ENCODE peak calls at places on chromosomes 7 and 10, in eight cellular contexts. R, Q, T, W, P, Z, G and U are unnamed samples.

GRCh38 chr7:114405427-114405826 is 9.2 kb upstream of the FOXP2 start:
- DNase-seq in Z (no peak), T (no peak), R (no peak), Q (peak), W (no peak), G (no peak), P (no peak), U (peak)

GRCh38 chr10:123584419-123584775 is 81.8 kb upstream of the GPR26 start:
- DNase-seq in Q (no peak), P (no peak), W (no peak), T (peak), Z (no peak), G (no peak), R (no peak), U (no peak)

GRCh38 chr7:96120856-96121255 is 201.0 kb downstream of the SLC25A13 start:
- DNase-seq in Z (no peak), R (no peak), Q (peak), P (no peak), G (no peak), T (no peak), W (no peak), U (peak)

GRCh38 chr7:30395676-30396075 is 82.9 kb downstream of the NOD1 start:
- DNase-seq in T (no peak), W (no peak), Z (no peak), P (no peak), G (no peak), Q (no peak), R (no peak), U (no peak)

GRCh38 chr10:131174651-131175540 is 136.6 kb downstream of the TCERG1L start:
- DNase-seq in P (no peak), G (no peak), R (no peak), T (peak), Z (no peak), Q (no peak), W (no peak), U (no peak)

GRCh38 chr10:3805791-3806381 is 20.9 kb upstream of the KLF6 start:
- DNase-seq in Z (peak), R (peak), Q (peak), P (no peak), G (no peak), W (peak), T (no peak), U (peak)

GRCh38 chr10:77899690-77900089 is 26.9 kb downstream of the DLG5 start:
- DNase-seq in T (no peak), Q (no peak), W (no peak), R (no peak), P (no peak), G (no peak), Z (no peak), U (no peak)

GRCh38 chr7:51689547-51689946 is 372.9 kb upstream of the COBL start:
- DNase-seq in W (no peak), T (no peak), G (no peak), Z (no peak), P (no peak), R (no peak), Q (no peak), U (no peak)

GRCh38 chr10:132507956-132508490 is 29.6 kb upstream of the INPP5A start:
- DNase-seq in R (no peak), P (peak), Q (no peak), G (no peak), T (peak), Z (no peak), W (no peak), U (no peak)

GRCh38 chr7:111903797-111904196 is 302.4 kb downstream of the DOCK4 start:
- DNase-seq in R (no peak), Z (no peak), Q (no peak), G (no peak), W (no peak), P (no peak), T (no peak), U (no peak)

GRCh38 chr7:96144260-96144526 is 177.7 kb downstream of the SLC25A13 start:
- DNase-seq in W (no peak), Q (no peak), T (no peak), G (no peak), Z (no peak), P (no peak), R (no peak), U (no peak)

GRCh38 chr7:13262929-13263530 is 575.6 kb downstream of the ARL4A start:
- DNase-seq in P (no peak), W (no peak), Z (peak), Q (peak), G (peak), T (no peak), R (no peak), U (peak)

GRCh38 chr10:26881600-26882331 is 21.0 kb upstream of the ABI1 start:
- DNase-seq in W (no peak), Q (peak), R (peak), T (no peak), G (peak), P (no peak), Z (peak), U (peak)

GRCh38 chr7:41702635-41703371 is at the start of gene INHBA:
- DNase-seq in P (no peak), G (peak), T (no peak), Q (no peak), R (peak), W (no peak), Z (no peak), U (peak)

GRCh38 chr7:131518626-131519025 is 37.8 kb downstream of the PODXL start:
- DNase-seq in Q (no peak), G (no peak), Z (no peak), W (no peak), T (peak), P (no peak), R (no peak), U (no peak)

GRCh38 chr7:12951397-12951801 is 264.0 kb downstream of the ARL4A start:
- DNase-seq in Q (no peak), G (peak), T (no peak), R (peak), Z (no peak), P (no peak), W (no peak), U (peak)

GRCh38 chr7:55202150-55202913 is 162.8 kb upstream of the LANCL2 start:
- DNase-seq in G (no peak), P (no peak), T (no peak), Q (no peak), Z (no peak), W (no peak), R (no peak), U (no peak)

GRCh38 chr7:72446131-72446530 is 34.0 kb upstream of the CALN1 start:
- DNase-seq in R (no peak), T (no peak), W (no peak), Z (no peak), Q (no peak), G (no peak), P (no peak), U (no peak)

GRCh38 chr10:86652361-86653202 is 1.8 kb upstream of the OPN4 start:
- DNase-seq in W (peak), P (no peak), Q (peak), R (no peak), T (peak), Z (no peak), G (no peak), U (no peak)

GRCh38 chr7:139426258-139427028 is 57.0 kb downstream of the KLRG2 start:
- DNase-seq in G (no peak), W (no peak), Z (no peak), P (no peak), Q (peak), T (no peak), R (no peak), U (no peak)

GRCh38 chr7:101120315-101120714 is 6.6 kb upstream of the SERPINE1 start:
- DNase-seq in W (no peak), Z (no peak), T (no peak), P (no peak), Q (no peak), G (no peak), R (no peak), U (no peak)

GRCh38 chr7:155951554-155952158 is 139.4 kb upstream of the SHH start:
- DNase-seq in W (no peak), R (no peak), G (peak), T (no peak), Q (no peak), P (no peak), Z (no peak), U (peak)

GRCh38 chr7:151383638-151384351 is 26.0 kb downstream of the WDR86 start:
- DNase-seq in W (no peak), G (no peak), P (no peak), R (no peak), T (peak), Q (no peak), Z (no peak), U (no peak)

GRCh38 chr10:9510626-9511025 is 1456.1 kb downstream of the GATA3 start:
- DNase-seq in W (no peak), R (no peak), Q (no peak), G (no peak), Z (no peak), T (no peak), P (no peak), U (no peak)

GRCh38 chr7:82319674-82320118 is 123.9 kb downstream of the CACNA2D1 start:
- DNase-seq in P (peak), Z (no peak), Q (peak), T (peak), W (no peak), G (peak), R (no peak), U (peak)

GRCh38 chr7:33933611-33934281 is 28.4 kb downstream of the BMPER start:
- DNase-seq in G (no peak), T (no peak), W (no peak), Z (no peak), Q (no peak), P (no peak), R (peak), U (no peak)

GRCh38 chr7:34058791-34059550 is 153.6 kb downstream of the BMPER start:
- DNase-seq in R (no peak), T (no peak), W (no peak), P (peak), Q (peak), G (no peak), Z (no peak), U (no peak)